ENCODE peak calls at places on chromosome 15, in seven cellular contexts. P, J, W, Q, Y, Z and L are unnamed samples.

GRCh38 chr15:46786886-46787285 is 930.4 kb upstream of the SEMA6D start:
- DNase-seq in J (no peak), Q (no peak), W (no peak), Y (no peak), P (no peak), Z (no peak), L (no peak)

GRCh38 chr15:60373327-60373726 is 24.5 kb downstream of the ANXA2 start:
- DNase-seq in J (no peak), W (no peak), Y (no peak), Z (no peak), Q (no peak), P (no peak), L (peak; percentile 18)

GRCh38 chr15:101159096-101159935 is 92.5 kb downstream of the CHSY1 start:
- DNase-seq in P (no peak), Z (no peak), W (no peak), J (no peak), Y (no peak), Q (no peak), L (no peak)

GRCh38 chr15:68311859-68312557 is 34.5 kb downstream of the FEM1B start:
- DNase-seq in Y (no peak), P (no peak), Q (no peak), W (no peak), Z (no peak), J (no peak), L (no peak)

GRCh38 chr15:76150971-76151598 is 91.3 kb downstream of the TMEM266 start:
- DNase-seq in Y (peak; percentile 89), W (peak; percentile 90), J (peak; percentile 23), Z (peak; percentile 87), P (peak; percentile 53), Q (peak; percentile 85), L (peak; percentile 80)

GRCh38 chr15:64653757-64654156 is 121.6 kb downstream of the RBPMS2 start:
- DNase-seq in W (no peak), Q (no peak), J (no peak), Y (no peak), P (peak; percentile 14), Z (no peak), L (peak; percentile 18)

GRCh38 chr15:31331389-31331788 is 4.8 kb downstream of the KLF13 start:
- DNase-seq in W (no peak), Q (no peak), P (no peak), J (no peak), Z (no peak), Y (no peak), L (no peak)

GRCh38 chr15:66701422-66702034 is 508 bp upstream of the SMAD6 start:
- DNase-seq in P (no peak), Z (no peak), Q (peak; percentile 75), Y (peak; percentile 73), J (no peak), W (peak; percentile 20), L (peak; percentile 54)

GRCh38 chr15:63322541-63322940 is 45.1 kb downstream of the APH1B start:
- DNase-seq in W (no peak), Y (no peak), Z (no peak), J (no peak), Q (no peak), P (no peak), L (no peak)

GRCh38 chr15:59369597-59369996 is 3.1 kb downstream of the MYO1E start:
- DNase-seq in P (no peak), Z (no peak), J (no peak), Q (no peak), Y (no peak), W (no peak), L (no peak)

GRCh38 chr15:55823191-55823670 is 80.3 kb upstream of the PRTG start:
- DNase-seq in Y (no peak), J (no peak), Q (no peak), P (peak; percentile 42), W (peak; percentile 25), Z (no peak), L (peak; percentile 70)

GRCh38 chr15:90036343-90036742 is 35.2 kb downstream of the ZNF710 start:
- DNase-seq in W (no peak), Y (no peak), Q (no peak), J (no peak), P (no peak), Z (no peak), L (no peak)

GRCh38 chr15:80895965-80896364 is 93.7 kb downstream of the MESD start:
- DNase-seq in Y (no peak), P (no peak), Q (no peak), W (no peak), J (no peak), Z (no peak), L (no peak)

GRCh38 chr15:66565141-66565595 is 630 bp downstream of the LCTL start:
- DNase-seq in P (no peak), W (no peak), Q (no peak), Z (peak; percentile 21), Y (no peak), J (no peak), L (no peak)

GRCh38 chr15:42591238-42591936 is 16.0 kb downstream of the STARD9 start:
- DNase-seq in P (no peak), J (no peak), Y (no peak), Z (peak; percentile 56), W (peak; percentile 67), Q (peak; percentile 60), L (peak; percentile 51)

GRCh38 chr15:40569139-40569953 is at the start of gene RPUSD2:
- DNase-seq in W (peak; percentile 88), J (peak; percentile 73), Z (peak; percentile 95), Y (peak; percentile 96), P (peak; percentile 68), Q (peak; percentile 97), L (peak; percentile 83)

GRCh38 chr15:32706704-32707103 is 11.1 kb upstream of the GREM1 start:
- DNase-seq in Q (peak; percentile 82), W (peak; percentile 93), Z (no peak), J (no peak), P (no peak), Y (no peak), L (peak; percentile 86)

GRCh38 chr15:45149060-45149459 is 19.3 kb downstream of the DUOX1 start:
- DNase-seq in J (no peak), P (no peak), W (no peak), Q (no peak), Y (no peak), Z (no peak), L (no peak)

GRCh38 chr15:69939513-69940440 is 157.9 kb downstream of the TLE3 start:
- DNase-seq in Q (no peak), W (no peak), J (no peak), Z (peak; percentile 78), P (no peak), Y (no peak), L (no peak)

GRCh38 chr15:28181386-28181785 is 82.3 kb upstream of the OCA2 start:
- DNase-seq in J (no peak), Z (no peak), Y (no peak), Q (no peak), P (no peak), W (no peak), L (no peak)

GRCh38 chr15:90266061-90266431 is 574 bp downstream of the NGRN start:
- DNase-seq in J (no peak), P (no peak), Y (peak; percentile 62), Z (peak; percentile 49), Q (peak; percentile 25), W (peak; percentile 41), L (peak; percentile 21)

GRCh38 chr15:74461847-74462511 is 1.0 kb upstream of the UBL7 start:
- DNase-seq in J (no peak), Z (no peak), Q (no peak), Y (no peak), W (no peak), P (no peak), L (no peak)

GRCh38 chr15:47588968-47589367 is 128.3 kb upstream of the SEMA6D start:
- DNase-seq in W (no peak), Z (no peak), P (no peak), Q (no peak), J (no peak), Y (no peak), L (no peak)

GRCh38 chr15:66261056-66261455 is 7.5 kb upstream of the MEGF11 start:
- DNase-seq in Q (no peak), Z (no peak), W (no peak), Y (no peak), P (no peak), J (no peak), L (no peak)

GRCh38 chr15:22989576-22990477 is 9.7 kb upstream of the CYFIP1 start:
- DNase-seq in Z (no peak), W (no peak), P (no peak), Q (no peak), Y (no peak), J (no peak), L (no peak)

GRCh38 chr15:89690276-89691218 is at the start of the genes PEX11A and WDR93:
- DNase-seq in Y (peak; percentile 91), Q (peak; percentile 74), Z (peak; percentile 93), P (no peak), J (no peak), W (no peak), L (peak; percentile 49)

GRCh38 chr15:78058401-78058935 is 19.0 kb downstream of the TBC1D2B start:
- DNase-seq in Y (no peak), Q (no peak), P (no peak), J (no peak), Z (no peak), W (no peak), L (no peak)

GRCh38 chr15:37891754-37892368 is 42.6 kb upstream of the TMCO5A start:
- DNase-seq in W (peak; percentile 67), Z (peak; percentile 54), J (no peak), Y (no peak), P (peak; percentile 31), Q (no peak), L (peak; percentile 44)

GRCh38 chr15:59691194-59691805 is 2.2 kb upstream of the BNIP2 start:
- DNase-seq in J (peak; percentile 37), W (peak; percentile 34), Q (peak; percentile 36), Z (no peak), P (peak; percentile 33), Y (no peak), L (peak; percentile 14)

GRCh38 chr15:60972301-60972700 is 256.8 kb downstream of the RORA start:
- DNase-seq in J (no peak), Z (no peak), P (peak; percentile 47), Y (no peak), Q (peak; percentile 47), W (peak; percentile 92), L (peak; percentile 8)